ENCODE peak calls at places on chromosomes 3 and 15, in seven cellular contexts. X is WERI-Rb-1; J is activated T-cell treated with anti-CD3 and anti-CD28 coated beads for 24 hours; W is kidney tubule cell; E is substantia nigra; Z is keratinocyte; H is stimulated activated CD8-positive, alpha-beta memory T cell treated with anti-CD3 and anti-CD28 coated beads, Interleukin-4, amount 100 ng/mL, for 48 hours. Y is an unnamed sample.

GRCh38 chr15:41689834-41690233 is 29.6 kb downstream of the MGA start:
- DNase-seq in X (no peak), J (no peak), W (no peak), E (no peak), Z (no peak), H (no peak), Y (no peak)

GRCh38 chr15:83449928-83450501 is 2.9 kb downstream of the SH3GL3 start:
- DNase-seq in X (no peak), J (no peak), W (no peak), E (no peak), Z (no peak), H (no peak), Y (no peak)

GRCh38 chr15:54836052-54836795 is 360.5 kb downstream of the RSL24D1 start:
- DNase-seq in X (no peak), J (no peak), W (no peak), E (no peak), Z (no peak), H (no peak), Y (no peak)

GRCh38 chr3:184746131-184747120 is 34.6 kb upstream of the MAGEF1 start:
- DNase-seq in X (no peak), J (no peak), W (no peak), E (no peak), Z (no peak), H (no peak), Y (no peak)

GRCh38 chr3:171810278-171811058 is at the start of gene PLD1:
- DNase-seq in X (peak), J (peak), W (peak), E (peak), Z (no peak), H (peak), Y (peak)

GRCh38 chr3:155859859-155860258 is 5.6 kb upstream of the SLC33A1 start:
- DNase-seq in X (no peak), J (no peak), W (peak), E (no peak), Z (no peak), H (no peak), Y (peak)

GRCh38 chr15:63483521-63484371 is 20.6 kb upstream of the USP3 start:
- DNase-seq in X (no peak), J (no peak), W (no peak), E (no peak), Z (no peak), H (peak), Y (no peak)

GRCh38 chr3:65642903-65643302 is 395.8 kb downstream of the MAGI1 start:
- DNase-seq in X (no peak), J (no peak), W (no peak), E (no peak), Z (no peak), H (no peak), Y (no peak)

GRCh38 chr3:99751649-99752048 is 66.0 kb upstream of the CMSS1 start:
- DNase-seq in X (no peak), J (no peak), W (peak), E (no peak), Z (no peak), H (no peak), Y (peak)

GRCh38 chr3:51715231-51716058 is 8.6 kb downstream of the GRM2 start:
- DNase-seq in X (no peak), J (no peak), W (no peak), E (no peak), Z (no peak), H (peak), Y (no peak)

GRCh38 chr15:69751575-69751974 is 299.0 kb downstream of the RPLP1 start:
- DNase-seq in X (no peak), J (no peak), W (no peak), E (no peak), Z (no peak), H (peak), Y (no peak)

GRCh38 chr15:57319226-57319918 is 56.9 kb upstream of the CGNL1 start:
- DNase-seq in X (peak), J (no peak), W (no peak), E (no peak), Z (no peak), H (no peak), Y (no peak)

GRCh38 chr15:77455696-77456293 is 35.1 kb downstream of the HMG20A start:
- DNase-seq in X (no peak), J (no peak), W (peak), E (no peak), Z (no peak), H (no peak), Y (peak)

GRCh38 chr15:89450076-89451006 is 46.0 kb downstream of the RHCG start:
- DNase-seq in X (no peak), J (no peak), W (no peak), E (no peak), Z (no peak), H (no peak), Y (no peak)

GRCh38 chr15:89814112-89814742 is 425 bp downstream of the ANPEP start:
- DNase-seq in X (no peak), J (no peak), W (no peak), E (no peak), Z (no peak), H (no peak), Y (no peak)

GRCh38 chr3:39260957-39261356 is 18.9 kb downstream of the CX3CR1 start:
- DNase-seq in X (no peak), J (no peak), W (peak), E (no peak), Z (peak), H (peak), Y (peak)

GRCh38 chr3:132290833-132291232 is 26.4 kb upstream of the ACP3 start:
- DNase-seq in X (no peak), J (no peak), W (peak), E (no peak), Z (no peak), H (no peak), Y (peak)

GRCh38 chr15:39786444-39787056 is 3.9 kb upstream of the FSIP1 start:
- DNase-seq in X (no peak), J (no peak), W (peak), E (no peak), Z (no peak), H (no peak), Y (peak)

GRCh38 chr3:197711973-197712707 is 24.6 kb downstream of the RUBCN start:
- DNase-seq in X (peak), J (peak), W (peak), E (peak), Z (peak), H (peak), Y (peak)

GRCh38 chr3:70744536-70744935 is 432.1 kb upstream of the MDFIC2 start:
- DNase-seq in X (no peak), J (no peak), W (peak), E (no peak), Z (no peak), H (no peak), Y (no peak)